ENCODE peak calls at places on chromosomes 4 and X, in five cellular contexts. P is HFF-Myc, V is PC-3, L is cardiac muscle cell, T is coronary artery. F is an unnamed sample.
A peak's percentile ranks its signal among the peaks of the same experiment; 100 is the strongest.

GRCh38 chr4:306551-306961 is 1.3 kb upstream of the ZNF732 start:
- DNase-seq in T (no peak), P (no peak), V (no peak), L (no peak), F (no peak)

GRCh38 chrX:150536455-150537116 is 31.8 kb upstream of the MTM1 start:
- DNase-seq in L (peak; percentile 4), V (no peak), T (no peak), P (no peak), F (no peak)

GRCh38 chrX:7889138-7889537 is 38.1 kb downstream of the PNPLA4 start:
- DNase-seq in V (no peak), T (no peak), P (no peak), L (no peak), F (no peak)

GRCh38 chrX:125678258-125678657 is 358.6 kb downstream of the TEX13C start:
- DNase-seq in L (no peak), T (no peak), P (no peak), V (no peak), F (no peak)

GRCh38 chr4:111228874-111229273 is 606.0 kb upstream of the PITX2 start:
- DNase-seq in P (no peak), T (no peak), L (no peak), V (peak; percentile 11), F (no peak)

GRCh38 chr4:124415206-124415605 is 297.3 kb downstream of the ANKRD50 start:
- DNase-seq in L (peak; percentile 49), V (peak; percentile 8), P (no peak), T (no peak), F (peak; percentile 47)

GRCh38 chr4:16082038-16082423 is 1.8 kb downstream of the PROM1 start:
- DNase-seq in V (no peak), P (no peak), L (no peak), T (no peak), F (no peak)

GRCh38 chrX:40108084-40108958 is 10.6 kb upstream of the BCOR start:
- DNase-seq in L (peak; percentile 52), T (no peak), V (peak; percentile 62), P (no peak), F (no peak)

GRCh38 chr4:20764353-20764752 is 64.1 kb downstream of the PACRGL start:
- DNase-seq in P (no peak), L (no peak), T (no peak), V (peak; percentile 6), F (no peak)

GRCh38 chr4:22473268-22473667 is 42.6 kb downstream of the ADGRA3 start:
- DNase-seq in V (no peak), P (no peak), L (peak; percentile 90), T (no peak), F (peak; percentile 86)

GRCh38 chrX:150236304-150236703 is 126.8 kb upstream of the MAMLD1 start:
- DNase-seq in T (peak; percentile 41), V (peak; percentile 7), L (no peak), P (no peak), F (no peak)

GRCh38 chr4:38529189-38530115 is 134.5 kb upstream of the KLF3 start:
- DNase-seq in P (no peak), L (no peak), T (no peak), V (peak; percentile 77), F (no peak)

GRCh38 chr4:17544205-17544604 is 29.2 kb downstream of the CLRN2 start:
- DNase-seq in T (no peak), P (no peak), V (peak; percentile 42), L (no peak), F (peak; percentile 4)

GRCh38 chrX:39176105-39176504 is 374.8 kb downstream of the MID1IP1 start:
- DNase-seq in P (no peak), T (no peak), L (no peak), V (no peak), F (no peak)

GRCh38 chr4:101967697-101968346 is 177.3 kb downstream of the BANK1 start:
- DNase-seq in T (no peak), L (peak; percentile 28), P (no peak), V (peak; percentile 72), F (peak; percentile 42)

GRCh38 chr4:156663663-156664062 is 307.9 kb downstream of the PDGFC start:
- DNase-seq in T (no peak), L (no peak), V (no peak), P (no peak), F (no peak)

GRCh38 chrX:125202486-125203378 is 116.9 kb upstream of the TEX13C start:
- DNase-seq in L (no peak), T (no peak), V (no peak), P (no peak), F (no peak)

GRCh38 chrX:39313149-39313548 is 511.9 kb downstream of the MID1IP1 start:
- DNase-seq in T (no peak), L (no peak), V (no peak), P (no peak), F (no peak)

GRCh38 chr4:61446957-61447356 is 246.8 kb downstream of the ADGRL3 start:
- DNase-seq in P (no peak), L (no peak), T (no peak), V (no peak), F (no peak)

GRCh38 chr4:130985371-130985770 is 1889.4 kb downstream of the C4orf33 start:
- DNase-seq in P (no peak), L (no peak), V (no peak), T (no peak), F (no peak)

GRCh38 chrX:134396174-134396573 is 63.8 kb upstream of the HPRT1 start:
- DNase-seq in T (no peak), P (no peak), V (peak; percentile 37), L (peak; percentile 10), F (peak; percentile 21)

GRCh38 chr4:1082215-1083182 is 30.9 kb downstream of the RNF212 start:
- DNase-seq in T (no peak), L (peak; percentile 82), V (peak; percentile 92), P (no peak), F (peak; percentile 78)

GRCh38 chrX:96722793-96723192 is 38.2 kb downstream of the DIAPH2 start:
- DNase-seq in T (no peak), P (no peak), V (no peak), L (no peak), F (no peak)

GRCh38 chrX:12263211-12263610 is 124.9 kb downstream of the FRMPD4 start:
- DNase-seq in P (no peak), T (no peak), V (peak; percentile 32), L (no peak), F (no peak)

GRCh38 chr4:26144526-26145167 is 176.2 kb upstream of the RBPJ start:
- DNase-seq in T (no peak), P (no peak), V (no peak), L (no peak), F (no peak)

GRCh38 chr4:142322996-142323395 is 523.1 kb downstream of the INPP4B start:
- DNase-seq in T (no peak), P (no peak), L (no peak), V (no peak), F (no peak)

GRCh38 chr4:29805245-29805644 is 914.9 kb upstream of the PCDH7 start:
- DNase-seq in L (no peak), P (no peak), T (no peak), V (peak; percentile 52), F (peak; percentile 2)

GRCh38 chr4:90127223-90127705 is at the start of gene CCSER1:
- DNase-seq in L (peak; percentile 74), V (peak; percentile 78), P (no peak), T (peak; percentile 74), F (peak; percentile 40)

GRCh38 chrX:618761-619450 is 11.7 kb upstream of the SHOX start:
- DNase-seq in T (no peak), L (no peak), P (no peak), V (no peak), F (no peak)

GRCh38 chr4:184330008-184330400 is 112.3 kb upstream of the ENPP6 start:
- DNase-seq in T (no peak), L (no peak), P (no peak), V (peak; percentile 42), F (no peak)

GRCh38 chrX:153970398-153971123 is 1.1 kb downstream of the HCFC1 start:
- DNase-seq in V (peak; percentile 39), L (peak; percentile 78), P (no peak), T (no peak), F (peak; percentile 74)

GRCh38 chr4:95506264-95506663 is 42.5 kb downstream of the UNC5C start:
- DNase-seq in V (peak; percentile 56), T (no peak), P (no peak), L (peak; percentile 67), F (peak; percentile 35)

GRCh38 chr4:150007512-150007911 is 70.7 kb upstream of the DCLK2 start:
- DNase-seq in P (peak; percentile 55), V (peak; percentile 27), T (no peak), L (no peak), F (peak; percentile 28)

GRCh38 chrX:150226223-150226965 is 136.7 kb upstream of the MAMLD1 start:
- DNase-seq in T (peak; percentile 22), L (no peak), V (no peak), P (no peak), F (no peak)

GRCh38 chrX:155262970-155263754 is 1.1 kb downstream of the RAB39B start:
- DNase-seq in T (no peak), P (no peak), L (no peak), V (no peak), F (no peak)

GRCh38 chrX:13266641-13267420 is 53.0 kb downstream of the ATXN3L start:
- DNase-seq in V (peak; percentile 21), L (no peak), P (no peak), T (no peak), F (no peak)

GRCh38 chr4:158903079-158903456 is 134.2 kb downstream of the FNIP2 start:
- DNase-seq in T (no peak), V (no peak), L (no peak), P (no peak), F (no peak)
- H3K4me3 ChIP-seq in T (no peak overlapping the region), V (no peak overlapping the region), L (no peak overlapping the region), P (no peak overlapping the region), F (no peak overlapping the region)

GRCh38 chrX:51802917-51803688 is 59.9 kb downstream of the GSPT2 start:
- DNase-seq in L (peak; percentile 77), V (peak; percentile 62), P (peak; percentile 26), T (no peak), F (peak; percentile 68)
- TF ChIP-seq CTCF in L (no peak), V (peak; percentile 37), P (no peak), T (no peak), F (peak; percentile 9)

GRCh38 chr4:153497988-153498967 is 32.1 kb downstream of the TMEM131L start:
- DNase-seq in T (no peak), L (peak; percentile 86), V (no peak), P (no peak), F (peak; percentile 85)
- H3K4me3 ChIP-seq in T (peak overlapping the region; percentile 47), L (no peak overlapping the region), V (no peak overlapping the region), P (no peak overlapping the region), F (no peak overlapping the region)

GRCh38 chr4:54428940-54429339 is 199.8 kb downstream of the PDGFRA start:
- DNase-seq in T (no peak), V (no peak), L (no peak), P (no peak), F (no peak)

GRCh38 chr4:54427826-54428225 is 198.7 kb downstream of the PDGFRA start:
- DNase-seq in T (no peak), V (no peak), L (no peak), P (no peak), F (no peak)

GRCh38 chr4:54433686-54434085 is 204.6 kb downstream of the PDGFRA start:
- DNase-seq in L (peak; percentile 58), T (no peak), P (no peak), V (peak; percentile 59), F (peak; percentile 60)
- TF ChIP-seq CTCF in L (peak; percentile 56), T (no peak), P (peak; percentile 50), V (peak; percentile 88), F (peak; percentile 67)

F was measured in fibroblast of pulmonary artery.